ENCODE peak calls at places on chromosomes 16 and 17, in seven cellular contexts. One of them, this sample, is unnamed.

GRCh38 chr17:65547253-65547670 is 14.2 kb downstream of the AXIN2 start:
- DNase-seq in HepG2: peak
- DNase-seq in HCT116: no peak
- DNase-seq in H1: no peak
- DNase-seq in K562: no peak
- DNase-seq in A549: no peak
- DNase-seq in IMR-90: peak
- DNase-seq in this sample: no peak

GRCh38 chr17:6323626-6324356 is 111.1 kb downstream of the AIPL1 start:
- DNase-seq in K562: peak
- DNase-seq in HCT116: peak
- DNase-seq in HepG2: no peak
- DNase-seq in IMR-90: no peak
- DNase-seq in H1: no peak
- DNase-seq in A549: no peak
- DNase-seq in this sample: no peak

GRCh38 chr17:8857919-8858318 is 9.6 kb downstream of the PIK3R6 start:
- DNase-seq in H1: no peak
- DNase-seq in IMR-90: peak
- DNase-seq in HepG2: no peak
- DNase-seq in A549: no peak
- DNase-seq in K562: no peak
- DNase-seq in HCT116: no peak
- DNase-seq in this sample: peak

GRCh38 chr17:68461122-68461539 is 3.8 kb upstream of the WIPI1 start:
- DNase-seq in K562: no peak
- DNase-seq in A549: no peak
- DNase-seq in IMR-90: no peak
- DNase-seq in HCT116: no peak
- DNase-seq in HepG2: no peak
- DNase-seq in H1: no peak
- DNase-seq in this sample: no peak

GRCh38 chr17:7613769-7614421 is 802 bp downstream of the FXR2 start:
- DNase-seq in K562: no peak
- DNase-seq in HepG2: no peak
- DNase-seq in IMR-90: peak
- DNase-seq in H1: no peak
- DNase-seq in HCT116: no peak
- DNase-seq in A549: no peak
- DNase-seq in this sample: no peak

GRCh38 chr17:18949566-18949965 is 2.4 kb upstream of the SLC5A10 start:
- DNase-seq in A549: no peak
- DNase-seq in H1: no peak
- DNase-seq in HCT116: no peak
- DNase-seq in IMR-90: peak
- DNase-seq in K562: no peak
- DNase-seq in HepG2: no peak
- DNase-seq in this sample: no peak

GRCh38 chr17:6716736-6717135 is 3.6 kb upstream of the SLC13A5 start:
- DNase-seq in HCT116: no peak
- DNase-seq in A549: no peak
- DNase-seq in IMR-90: no peak
- DNase-seq in H1: no peak
- DNase-seq in HepG2: peak
- DNase-seq in K562: no peak
- DNase-seq in this sample: no peak

GRCh38 chr16:1984347-1985225 is 593 bp downstream of the GFER start:
- DNase-seq in IMR-90: peak
- DNase-seq in HepG2: peak
- DNase-seq in K562: peak
- DNase-seq in A549: no peak
- DNase-seq in HCT116: no peak
- DNase-seq in H1: no peak
- DNase-seq in this sample: no peak

GRCh38 chr16:84976644-84977400 is 34.5 kb downstream of the ZDHHC7 start:
- DNase-seq in IMR-90: no peak
- DNase-seq in HCT116: no peak
- DNase-seq in H1: no peak
- DNase-seq in K562: no peak
- DNase-seq in HepG2: peak
- DNase-seq in A549: no peak
- DNase-seq in this sample: no peak

GRCh38 chr16:15491430-15491829 is 57.0 kb downstream of the BMERB1 start:
- DNase-seq in A549: no peak
- DNase-seq in HCT116: no peak
- DNase-seq in K562: no peak
- DNase-seq in H1: no peak
- DNase-seq in HepG2: no peak
- DNase-seq in IMR-90: no peak
- DNase-seq in this sample: no peak

GRCh38 chr16:35011-35775 is 18.2 kb downstream of the POLR3K start:
- DNase-seq in IMR-90: no peak
- DNase-seq in K562: no peak
- DNase-seq in HCT116: no peak
- DNase-seq in HepG2: no peak
- DNase-seq in H1: no peak
- DNase-seq in A549: no peak
- DNase-seq in this sample: no peak

GRCh38 chr17:77407321-77408277 is 266.8 kb downstream of the SEC14L1 start:
- DNase-seq in HCT116: no peak
- DNase-seq in K562: no peak
- DNase-seq in A549: no peak
- DNase-seq in HepG2: no peak
- DNase-seq in IMR-90: no peak
- DNase-seq in H1: no peak
- DNase-seq in this sample: no peak

GRCh38 chr16:30340621-30341020 is 14.5 kb downstream of the CD2BP2 start:
- DNase-seq in H1: no peak
- DNase-seq in HepG2: no peak
- DNase-seq in HCT116: no peak
- DNase-seq in K562: no peak
- DNase-seq in IMR-90: no peak
- DNase-seq in A549: no peak
- DNase-seq in this sample: no peak

GRCh38 chr17:64972611-64973010 is 53.3 kb upstream of the LRRC37A3 start:
- DNase-seq in K562: no peak
- DNase-seq in HepG2: no peak
- DNase-seq in H1: no peak
- DNase-seq in HCT116: no peak
- DNase-seq in IMR-90: no peak
- DNase-seq in A549: no peak
- DNase-seq in this sample: no peak

GRCh38 chr17:17507465-17508011 is 11.3 kb upstream of the RASD1 start:
- DNase-seq in HepG2: no peak
- DNase-seq in HCT116: no peak
- DNase-seq in A549: no peak
- DNase-seq in H1: no peak
- DNase-seq in IMR-90: no peak
- DNase-seq in K562: no peak
- DNase-seq in this sample: no peak

GRCh38 chr17:11618861-11619566 is 20.7 kb downstream of the DNAH9 start:
- DNase-seq in A549: no peak
- DNase-seq in HepG2: peak
- DNase-seq in IMR-90: no peak
- DNase-seq in K562: no peak
- DNase-seq in H1: no peak
- DNase-seq in HCT116: no peak
- DNase-seq in this sample: no peak

GRCh38 chr17:49787932-49788442 is 494 bp upstream of the KAT7 start:
- DNase-seq in K562: no peak
- DNase-seq in IMR-90: no peak
- DNase-seq in HCT116: no peak
- DNase-seq in HepG2: no peak
- DNase-seq in A549: no peak
- DNase-seq in H1: no peak
- DNase-seq in this sample: no peak

GRCh38 chr17:32265896-32266388 is 310 bp downstream of the RHBDL3 start:
- DNase-seq in K562: no peak
- DNase-seq in HepG2: no peak
- DNase-seq in A549: no peak
- DNase-seq in H1: no peak
- DNase-seq in IMR-90: no peak
- DNase-seq in HCT116: no peak
- DNase-seq in this sample: no peak

GRCh38 chr16:56087636-56088035 is 103.7 kb upstream of the GNAO1 start:
- DNase-seq in HepG2: no peak
- DNase-seq in HCT116: no peak
- DNase-seq in IMR-90: no peak
- DNase-seq in H1: no peak
- DNase-seq in A549: no peak
- DNase-seq in K562: no peak
- DNase-seq in this sample: no peak

GRCh38 chr17:77127735-77128361 is 12.9 kb upstream of the SEC14L1 start:
- DNase-seq in H1: no peak
- DNase-seq in HepG2: no peak
- DNase-seq in K562: no peak
- DNase-seq in HCT116: no peak
- DNase-seq in IMR-90: no peak
- DNase-seq in A549: no peak
- DNase-seq in this sample: no peak

GRCh38 chr17:20121359-20122235 is 112.4 kb downstream of the SPECC1 start:
- DNase-seq in K562: peak
- DNase-seq in H1: peak
- DNase-seq in A549: peak
- DNase-seq in HCT116: peak
- DNase-seq in IMR-90: peak
- DNase-seq in HepG2: peak
- DNase-seq in this sample: peak

GRCh38 chr16:53515259-53515658 is 12.2 kb upstream of the AKTIP start:
- DNase-seq in IMR-90: peak
- DNase-seq in K562: no peak
- DNase-seq in H1: no peak
- DNase-seq in HCT116: no peak
- DNase-seq in A549: no peak
- DNase-seq in HepG2: no peak
- DNase-seq in this sample: no peak

GRCh38 chr16:30748634-30749445 is 615 bp downstream of the PHKG2 start:
- DNase-seq in HepG2: no peak
- DNase-seq in HCT116: no peak
- DNase-seq in A549: peak
- DNase-seq in IMR-90: peak
- DNase-seq in K562: no peak
- DNase-seq in H1: no peak
- DNase-seq in this sample: no peak

DNA sequence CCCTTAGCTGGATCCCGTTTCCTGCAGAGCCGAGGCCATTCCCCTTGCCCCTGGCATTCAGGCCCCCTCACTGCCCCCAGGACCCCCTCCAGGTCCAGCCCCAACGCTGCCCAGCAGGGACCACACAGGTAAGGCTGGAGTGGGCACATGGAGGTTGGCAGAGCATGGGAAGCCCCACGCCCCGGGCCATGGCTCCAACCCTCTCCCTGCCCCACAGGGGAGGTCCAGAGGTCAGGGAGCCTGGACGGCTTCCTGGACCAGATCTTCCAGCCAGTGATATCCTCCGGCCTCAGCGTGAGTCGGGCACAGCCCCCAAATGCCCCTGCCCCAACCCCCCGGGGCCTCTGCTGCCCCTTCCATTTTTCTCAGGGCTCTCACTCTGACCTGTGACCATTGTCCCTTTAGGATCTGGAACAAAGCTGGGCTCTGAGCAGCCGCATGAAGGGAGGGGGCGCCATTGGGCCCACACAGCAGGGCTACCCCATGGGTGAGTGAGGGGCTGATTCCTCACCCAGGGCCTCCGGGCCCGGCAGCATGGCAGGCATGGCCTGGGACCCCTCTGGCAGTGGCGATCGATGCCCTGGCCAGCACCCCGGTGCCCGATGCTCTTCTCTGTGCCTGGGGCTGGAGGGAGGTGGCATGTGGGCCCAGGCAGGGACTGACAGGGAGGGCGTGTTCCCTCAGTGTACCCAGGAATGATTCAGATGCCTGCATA is 18.5 kb upstream of the SMIM5 start:
- DNase-seq in H1: no peak
- DNase-seq in A549: no peak
- DNase-seq in IMR-90: no peak
- DNase-seq in K562: no peak
- DNase-seq in HepG2: no peak
- DNase-seq in HCT116: no peak
- DNase-seq in this sample: no peak
- TF ChIP-seq CEBPB in H1: no peak
- TF ChIP-seq CEBPB in A549: no peak
- TF ChIP-seq CEBPB in IMR-90: no peak
- TF ChIP-seq CEBPB in K562: no peak
- TF ChIP-seq CEBPB in HepG2: no peak
- TF ChIP-seq CEBPB in HCT116: no peak
- TF ChIP-seq CEBPB in this sample: no peak

DNA sequence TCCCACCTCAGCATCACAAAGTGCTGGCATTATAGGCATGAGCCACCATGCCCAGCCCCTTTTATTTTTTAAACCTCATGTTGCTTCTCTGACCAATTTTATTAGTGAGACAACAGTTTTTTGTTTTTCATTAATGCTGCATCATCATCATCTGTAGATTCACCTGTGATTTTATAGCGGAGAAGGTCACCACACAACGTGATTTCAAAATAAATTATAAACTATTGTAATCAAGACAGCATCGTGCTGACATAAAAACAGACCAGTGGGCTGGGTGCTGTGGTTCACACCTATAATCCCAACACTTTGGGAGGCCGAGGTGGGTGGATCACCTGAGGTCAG is 28.7 kb upstream of the METTL9 start:
- DNase-seq in HepG2: no peak
- DNase-seq in IMR-90: no peak
- DNase-seq in H1: no peak
- DNase-seq in A549: no peak
- DNase-seq in K562: no peak
- DNase-seq in HCT116: no peak
- DNase-seq in this sample: no peak
- TF ChIP-seq CEBPB in HepG2: no peak
- TF ChIP-seq CEBPB in IMR-90: no peak
- TF ChIP-seq CEBPB in H1: no peak
- TF ChIP-seq CEBPB in A549: no peak
- TF ChIP-seq CEBPB in K562: no peak
- TF ChIP-seq CEBPB in HCT116: no peak
- TF ChIP-seq CEBPB in this sample: no peak

DNA sequence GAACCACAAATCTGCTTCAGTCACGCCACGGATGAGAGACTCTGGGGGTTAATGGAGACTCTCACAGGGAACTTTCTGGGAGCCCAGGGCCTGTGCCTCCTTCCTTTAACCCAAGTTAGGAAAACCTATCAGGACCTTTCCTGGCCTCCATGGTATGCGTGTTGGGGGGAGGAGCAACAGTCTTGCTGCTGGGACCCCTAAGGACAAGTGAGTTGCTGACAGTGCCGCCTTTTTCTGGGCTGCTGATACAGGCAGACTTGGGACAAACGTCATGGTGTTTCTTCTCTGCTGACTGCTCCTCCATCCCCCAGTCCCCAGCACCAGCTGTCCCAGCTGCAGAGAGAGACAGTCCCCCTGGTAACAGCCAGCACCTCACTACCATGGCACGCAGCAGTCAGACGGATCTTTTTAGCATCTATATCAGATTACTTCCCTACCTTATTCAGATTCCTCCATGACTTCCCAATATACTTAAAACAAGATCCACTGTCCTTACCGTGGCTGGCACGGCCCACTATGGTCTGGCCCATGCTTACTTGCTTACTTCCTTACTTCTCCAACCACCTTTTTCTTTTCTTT is 6.5 kb downstream of the DPEP2NB start:
- DNase-seq in K562: no peak
- DNase-seq in HCT116: no peak
- DNase-seq in HepG2: no peak
- DNase-seq in IMR-90: no peak
- DNase-seq in A549: no peak
- DNase-seq in H1: no peak
- DNase-seq in this sample: no peak
- TF ChIP-seq CEBPB in K562: no peak
- TF ChIP-seq CEBPB in HCT116: no peak
- TF ChIP-seq CEBPB in HepG2: no peak
- TF ChIP-seq CEBPB in IMR-90: no peak
- TF ChIP-seq CEBPB in A549: no peak
- TF ChIP-seq CEBPB in H1: no peak
- TF ChIP-seq CEBPB in this sample: no peak

GRCh38 chr17:36849871-36850348 is 87.4 kb upstream of the LHX1 start:
- DNase-seq in HepG2: no peak
- DNase-seq in H1: no peak
- DNase-seq in HCT116: peak
- DNase-seq in K562: peak
- DNase-seq in A549: peak
- DNase-seq in IMR-90: peak
- DNase-seq in this sample: peak
- TF ChIP-seq CEBPB in HepG2: no peak
- TF ChIP-seq CEBPB in H1: no peak
- TF ChIP-seq CEBPB in HCT116: no peak
- TF ChIP-seq CEBPB in K562: no peak
- TF ChIP-seq CEBPB in A549: no peak
- TF ChIP-seq CEBPB in IMR-90: no peak
- TF ChIP-seq CEBPB in this sample: no peak

This sample was measured in GM12878.